ENCODE peak calls at places on chromosomes 6 and 20, in ten cellular contexts. O is glutamatergic neuron; F is activated gamma-delta T cell; I is stimulated activated CD4-positive, alpha-beta T cell treated with anti-CD3 and anti-CD28 coated beads, Interleukin-1b, Interleukin-23, amount 100 ng/mL, for 48 hours; Z is GM20000; P is upper lobe of left lung; L is lung microvascular endothelial cell; U is WERI-Rb-1; D is GM10248; J is testis. K is an unnamed sample.

GRCh38 chr6:64254558-64254957 is 619.0 kb downstream of the PHF3 start:
- DNase-seq in F (no peak), L (no peak), P (no peak), U (no peak), D (no peak), Z (no peak), I (no peak), J (no peak), O (no peak), K (no peak)

GRCh38 chr6:27667651-27668441 is 194.9 kb upstream of the ZNF184 start:
- DNase-seq in J (no peak), L (no peak), O (no peak), D (peak; percentile 20), Z (no peak), P (no peak), U (no peak), I (no peak), F (no peak), K (no peak)

GRCh38 chr6:119129968-119130484 is 51.6 kb upstream of the FAM184A start:
- DNase-seq in P (no peak), L (peak; percentile 72), J (no peak), U (no peak), D (no peak), I (no peak), Z (no peak), O (no peak), F (no peak), K (no peak)

GRCh38 chr6:129713806-129714338 is 3.9 kb upstream of the ARHGAP18 start:
- DNase-seq in I (no peak), F (no peak), D (no peak), O (no peak), P (no peak), U (no peak), Z (no peak), L (peak; percentile 84), J (peak; percentile 45), K (no peak)

GRCh38 chr6:110221738-110222137 is 41.5 kb downstream of the CDC40 start:
- DNase-seq in F (no peak), I (no peak), U (no peak), O (no peak), D (no peak), J (no peak), Z (no peak), L (no peak), P (no peak), K (no peak)

GRCh38 chr20:11891827-11892521 is 25.7 kb upstream of the BTBD3 start:
- DNase-seq in P (peak; percentile 77), U (peak; percentile 58), F (no peak), L (peak; percentile 68), D (peak; percentile 47), O (peak; percentile 66), I (peak; percentile 59), J (peak; percentile 90), Z (peak; percentile 79), K (peak; percentile 84)

GRCh38 chr20:44211177-44212039 is 837 bp upstream of the OSER1 start:
- DNase-seq in D (peak; percentile 23), P (peak; percentile 43), L (no peak), U (no peak), O (no peak), Z (no peak), I (peak; percentile 14), F (no peak), J (no peak), K (no peak)

GRCh38 chr6:43798688-43799444 is 28.9 kb downstream of the VEGFA start:
- DNase-seq in J (peak; percentile 20), F (no peak), D (peak; percentile 47), O (no peak), I (no peak), L (peak; percentile 69), Z (peak; percentile 41), U (peak; percentile 67), P (peak; percentile 97), K (no peak)

GRCh38 chr20:38805502-38805957 is at the start of gene PPP1R16B:
- DNase-seq in U (peak; percentile 47), Z (peak; percentile 87), P (peak; percentile 53), F (peak; percentile 74), D (peak; percentile 87), I (peak; percentile 73), J (peak; percentile 32), O (peak; percentile 71), L (peak; percentile 65), K (peak; percentile 95)

GRCh38 chr6:142271476-142271875 is 30.3 kb upstream of the ADGRG6 start:
- DNase-seq in J (no peak), Z (no peak), I (no peak), P (no peak), D (no peak), U (no peak), L (no peak), O (no peak), F (no peak), K (no peak)

GRCh38 chr6:134123666-134124208 is 71.3 kb upstream of the SLC2A12 start:
- DNase-seq in Z (peak; percentile 47), J (peak; percentile 25), F (no peak), U (peak; percentile 27), I (peak; percentile 21), D (no peak), P (no peak), L (peak; percentile 68), O (no peak), K (no peak)

GRCh38 chr6:113842165-113842564 is 15.0 kb upstream of the MARCKS start:
- DNase-seq in U (no peak), F (no peak), D (no peak), J (no peak), L (no peak), I (no peak), P (no peak), O (no peak), Z (no peak), K (no peak)

GRCh38 chr6:166394036-166394892 is 11.5 kb upstream of the MPC1 start:
- DNase-seq in P (no peak), Z (no peak), J (no peak), U (no peak), D (no peak), O (no peak), I (no peak), F (no peak), L (no peak), K (no peak)

GRCh38 chr6:1385129-1386042 is 4.0 kb upstream of the FOXF2 start:
- DNase-seq in O (no peak), P (no peak), Z (no peak), I (no peak), J (no peak), F (no peak), D (no peak), U (no peak), L (no peak), K (no peak)

GRCh38 chr6:139161169-139161568 is 26.3 kb downstream of the HECA start:
- DNase-seq in I (peak; percentile 67), P (peak; percentile 36), F (no peak), D (no peak), J (no peak), U (no peak), L (peak; percentile 23), O (no peak), Z (no peak), K (peak; percentile 85)

GRCh38 chr20:24934101-24934661 is 14.9 kb upstream of the CST7 start:
- DNase-seq in D (no peak), P (peak; percentile 9), F (no peak), J (no peak), I (no peak), U (no peak), Z (no peak), O (no peak), L (no peak), K (no peak)

GRCh38 chr20:34355427-34355826 is 7.6 kb upstream of the ITCH start:
- DNase-seq in I (no peak), U (no peak), L (no peak), O (no peak), Z (no peak), D (no peak), J (no peak), F (no peak), P (no peak), K (no peak)

GRCh38 chr6:24520929-24521546 is 26.3 kb downstream of the ALDH5A1 start:
- DNase-seq in F (no peak), D (peak; percentile 59), Z (peak; percentile 56), L (peak; percentile 28), P (peak; percentile 59), U (peak; percentile 85), O (peak; percentile 72), I (peak; percentile 26), J (peak; percentile 43), K (peak; percentile 19)

K was measured in DND-41.